ENCODE peak calls at places on chromosome 22, in five cellular contexts. I is OCI-LY7, U is left lung, V is heart left ventricle, G is lower lobe of right lung. Z is an unnamed sample.

GRCh38 chr22:32842486-32842885 is 41.0 kb downstream of the TIMP3 start:
- DNase-seq in U (no peak), G (no peak), V (no peak), I (no peak), Z (no peak)

GRCh38 chr22:24807284-24807950 is 1.4 kb downstream of the SGSM1 start:
- DNase-seq in I (no peak), U (no peak), G (no peak), V (peak; percentile 45), Z (no peak)

GRCh38 chr22:37601540-37602442 is 6.8 kb upstream of the GGA1 start:
- DNase-seq in G (no peak), U (no peak), I (peak; percentile 65), V (no peak), Z (peak; percentile 94)

GRCh38 chr22:19430890-19431541 is 517 bp downstream of the HIRA start:
- DNase-seq in I (peak; percentile 47), V (peak; percentile 41), U (peak; percentile 85), G (peak; percentile 60), Z (peak; percentile 57)

GRCh38 chr22:28627791-28628190 is 51.8 kb downstream of the TTC28 start:
- DNase-seq in V (no peak), G (no peak), U (no peak), I (no peak), Z (no peak)

GRCh38 chr22:30250713-30251267 is 4.2 kb upstream of the LIF start:
- DNase-seq in U (no peak), G (no peak), I (no peak), V (no peak), Z (peak; percentile 67)

GRCh38 chr22:42217019-42217751 is 53.3 kb downstream of the TCF20 start:
- DNase-seq in G (no peak), I (no peak), V (no peak), U (no peak), Z (no peak)

GRCh38 chr22:21073023-21073422 is 27.3 kb downstream of the LRRC74B start:
- DNase-seq in G (no peak), I (no peak), V (no peak), U (no peak), Z (no peak)

GRCh38 chr22:30433773-30434172 is 8.2 kb downstream of the MTFP1 start:
- DNase-seq in I (no peak), V (no peak), U (no peak), G (no peak), Z (no peak)

GRCh38 chr22:42283288-42284229 is 13.1 kb upstream of the TCF20 start:
- DNase-seq in U (no peak), V (no peak), G (peak; percentile 47), I (no peak), Z (no peak)

GRCh38 chr22:30947163-30947820 is 21.3 kb downstream of the MORC2 start:
- DNase-seq in I (no peak), V (peak; percentile 32), U (no peak), G (no peak), Z (no peak)

DNA sequence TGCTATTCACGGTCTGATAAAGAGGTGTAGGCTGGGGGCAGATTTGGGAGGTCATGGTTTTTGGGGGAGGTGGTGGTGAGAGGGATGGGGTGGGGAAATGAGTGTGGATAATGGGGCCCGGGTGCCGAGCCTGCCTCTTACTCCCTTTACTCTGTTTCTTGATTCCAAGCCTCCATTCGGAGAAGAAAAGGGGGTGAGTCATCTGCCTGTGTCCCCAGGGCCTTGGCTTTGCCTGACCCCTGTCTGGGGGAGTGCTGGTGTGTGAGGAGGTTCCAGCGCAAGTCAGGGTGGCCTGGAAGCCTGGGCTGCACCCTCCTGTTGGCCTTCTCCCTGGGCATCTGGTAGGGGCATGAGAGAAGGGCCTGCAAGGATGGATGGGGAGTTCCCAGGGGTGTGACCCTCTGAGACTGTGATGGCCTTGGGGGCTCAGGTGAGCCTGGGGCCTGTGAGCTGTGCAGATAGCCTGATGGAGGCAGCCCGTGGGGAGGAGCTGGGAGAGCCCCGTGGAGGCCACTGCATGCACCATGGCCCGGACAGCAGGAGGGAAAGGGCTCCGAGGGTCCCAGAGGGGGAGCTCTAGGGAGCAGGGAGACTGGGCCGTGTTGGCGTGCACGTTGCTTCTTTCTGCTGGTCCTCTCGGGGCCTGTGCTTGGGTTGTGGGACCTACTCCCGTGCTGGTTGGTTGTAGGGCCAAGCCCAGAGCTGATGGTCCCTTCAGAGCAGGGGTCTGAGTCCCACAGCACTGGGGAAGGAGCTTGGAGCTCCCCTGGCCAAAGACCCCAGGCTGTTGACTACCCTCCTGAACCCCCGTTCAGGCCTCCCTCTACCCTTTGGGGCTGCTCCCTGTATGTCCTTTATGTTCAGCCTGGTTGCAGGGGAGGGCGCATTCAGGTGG is 26.3 kb upstream of the ACR start:
- DNase-seq in U (peak; percentile 39), I (no peak), G (peak; percentile 34), V (no peak), Z (no peak)
- H3K27ac ChIP-seq in U (no peak overlapping the region), I (no peak overlapping the region), G (no peak overlapping the region), V (no peak overlapping the region), Z (no peak overlapping the region)

GRCh38 chr22:22810018-22810427 is 77.6 kb upstream of the IGLL5 start:
- DNase-seq in G (peak; percentile 68), U (no peak), V (peak; percentile 53), I (peak; percentile 77), Z (peak; percentile 57)
- H3K27ac ChIP-seq in G (no peak overlapping the region), U (no peak overlapping the region), V (no peak overlapping the region), I (no peak overlapping the region), Z (no peak overlapping the region)

GRCh38 chr22:23402275-23403151 is 177.6 kb downstream of the IGLL1 start:
- DNase-seq in I (peak; percentile 86), V (no peak), U (peak; percentile 88), G (peak; percentile 79), Z (peak; percentile 78)
- H3K27ac ChIP-seq in I (no peak overlapping the region), V (no peak overlapping the region), U (no peak overlapping the region), G (no peak overlapping the region), Z (peak overlapping the region; percentile 7)

DNA sequence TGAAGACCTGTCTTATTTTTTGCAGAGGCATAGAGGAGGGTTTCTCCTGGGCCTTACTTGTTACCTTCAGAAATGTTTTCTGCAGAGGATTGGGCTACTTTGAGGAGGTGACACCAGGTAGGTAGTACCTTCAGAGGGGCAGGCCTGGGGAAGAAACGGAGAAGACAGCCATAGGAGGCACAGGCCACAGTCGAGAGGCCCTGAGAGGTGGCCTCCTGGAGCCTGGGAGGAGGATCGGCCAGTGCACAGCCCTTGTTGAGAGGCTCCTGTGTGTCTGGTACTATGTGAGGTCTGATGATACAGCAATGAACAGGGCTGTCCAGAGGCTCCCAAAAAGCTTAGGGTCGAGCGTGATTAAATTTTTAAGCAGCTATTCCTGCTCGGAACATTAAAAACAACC is 11.5 kb downstream of the GTPBP1 start:
- DNase-seq in V (no peak), I (no peak), G (no peak), U (no peak), Z (no peak)
- H3K27ac ChIP-seq in V (no peak overlapping the region), I (no peak overlapping the region), G (no peak overlapping the region), U (no peak overlapping the region), Z (no peak overlapping the region)

GRCh38 chr22:47107431-47107830 is 345.0 kb downstream of the TBC1D22A start:
- DNase-seq in U (no peak), V (no peak), G (no peak), I (no peak), Z (no peak)
- H3K27ac ChIP-seq in U (no peak overlapping the region), V (no peak overlapping the region), G (no peak overlapping the region), I (no peak overlapping the region), Z (no peak overlapping the region)

GRCh38 chr22:36430863-36431262 is 43.1 kb upstream of the MYH9 start:
- DNase-seq in I (no peak), U (no peak), G (no peak), V (no peak), Z (no peak)

GRCh38 chr22:36424901-36425579 is 37.3 kb upstream of the MYH9 start:
- DNase-seq in V (no peak), I (no peak), U (no peak), G (no peak), Z (no peak)

GRCh38 chr22:36423461-36424404 is 36.0 kb upstream of the MYH9 start:
- DNase-seq in U (no peak), I (no peak), V (no peak), G (no peak), Z (no peak)

GRCh38 chr22:36422287-36423014 is 34.7 kb upstream of the MYH9 start:
- DNase-seq in V (no peak), U (no peak), I (no peak), G (no peak), Z (no peak)

GRCh38 chr22:36425977-36426523 is 38.3 kb upstream of the MYH9 start:
- DNase-seq in V (peak; percentile 80), U (peak; percentile 86), G (peak; percentile 65), I (no peak), Z (no peak)
- H3K27ac ChIP-seq in V (peak overlapping the region; percentile 51), U (peak overlapping the region; percentile 8), G (peak overlapping the region; percentile 31), I (no peak overlapping the region), Z (peak overlapping the region; percentile 32)